ENCODE peak calls at places on chromosomes 2 and 18, in six cellular contexts. One of them, this sample, is unnamed.

GRCh38 chr2:140502951-140503630 is 1627.7 kb downstream of the LRP1B start:
- DNase-seq in heart left ventricle: no peak
- DNase-seq in RWPE1: peak; percentile 13
- DNase-seq in CD4-positive, CD25-positive, alpha-beta regulatory T cell: no peak
- DNase-seq in upper lobe of right lung: no peak
- DNase-seq in PC-3: peak; percentile 95
- DNase-seq in this sample: no peak

GRCh38 chr2:111883661-111884591 is at the start of gene ANAPC1:
- DNase-seq in CD4-positive, CD25-positive, alpha-beta regulatory T cell: peak; percentile 78
- DNase-seq in RWPE1: peak; percentile 72
- DNase-seq in upper lobe of right lung: peak; percentile 93
- DNase-seq in heart left ventricle: peak; percentile 88
- DNase-seq in PC-3: peak; percentile 81
- DNase-seq in this sample: peak; percentile 77

GRCh38 chr2:69169990-69170389 is 157.0 kb downstream of the ANTXR1 start:
- DNase-seq in heart left ventricle: no peak
- DNase-seq in PC-3: no peak
- DNase-seq in CD4-positive, CD25-positive, alpha-beta regulatory T cell: no peak
- DNase-seq in upper lobe of right lung: no peak
- DNase-seq in RWPE1: no peak
- DNase-seq in this sample: no peak

GRCh38 chr2:30204281-30204680 is 27.1 kb upstream of the LBH start:
- DNase-seq in RWPE1: no peak
- DNase-seq in upper lobe of right lung: no peak
- DNase-seq in CD4-positive, CD25-positive, alpha-beta regulatory T cell: no peak
- DNase-seq in heart left ventricle: no peak
- DNase-seq in PC-3: no peak
- DNase-seq in this sample: no peak

GRCh38 chr2:46481541-46482193 is 2.3 kb downstream of the TMEM247 start:
- DNase-seq in PC-3: peak; percentile 88
- DNase-seq in heart left ventricle: no peak
- DNase-seq in RWPE1: peak; percentile 77
- DNase-seq in CD4-positive, CD25-positive, alpha-beta regulatory T cell: no peak
- DNase-seq in upper lobe of right lung: no peak
- DNase-seq in this sample: no peak

GRCh38 chr2:118668431-118669424 is 178.7 kb downstream of the EN1 start:
- DNase-seq in PC-3: peak; percentile 91
- DNase-seq in RWPE1: peak; percentile 75
- DNase-seq in upper lobe of right lung: no peak
- DNase-seq in CD4-positive, CD25-positive, alpha-beta regulatory T cell: no peak
- DNase-seq in heart left ventricle: no peak
- DNase-seq in this sample: no peak

GRCh38 chr18:3547891-3548615 is 98.1 kb downstream of the TGIF1 start:
- DNase-seq in upper lobe of right lung: no peak
- DNase-seq in PC-3: no peak
- DNase-seq in heart left ventricle: no peak
- DNase-seq in RWPE1: no peak
- DNase-seq in CD4-positive, CD25-positive, alpha-beta regulatory T cell: no peak
- DNase-seq in this sample: no peak

GRCh38 chr2:66843856-66844255 is 408.9 kb downstream of the MEIS1 start:
- DNase-seq in PC-3: no peak
- DNase-seq in upper lobe of right lung: no peak
- DNase-seq in heart left ventricle: no peak
- DNase-seq in CD4-positive, CD25-positive, alpha-beta regulatory T cell: no peak
- DNase-seq in RWPE1: no peak
- DNase-seq in this sample: no peak

GRCh38 chr18:34649072-34649471 is 61.0 kb upstream of the DTNA start:
- DNase-seq in heart left ventricle: no peak
- DNase-seq in PC-3: no peak
- DNase-seq in upper lobe of right lung: no peak
- DNase-seq in CD4-positive, CD25-positive, alpha-beta regulatory T cell: no peak
- DNase-seq in RWPE1: no peak
- DNase-seq in this sample: no peak

GRCh38 chr18:63322908-63323634 is 3.5 kb upstream of the BCL2 start:
- DNase-seq in PC-3: peak; percentile 76
- DNase-seq in CD4-positive, CD25-positive, alpha-beta regulatory T cell: peak; percentile 42
- DNase-seq in upper lobe of right lung: no peak
- DNase-seq in heart left ventricle: peak; percentile 38
- DNase-seq in RWPE1: peak; percentile 45
- DNase-seq in this sample: peak; percentile 41

GRCh38 chr2:240296611-240297552 is 138.6 kb upstream of the GPC1 start:
- DNase-seq in heart left ventricle: peak; percentile 92
- DNase-seq in CD4-positive, CD25-positive, alpha-beta regulatory T cell: no peak
- DNase-seq in upper lobe of right lung: peak; percentile 53
- DNase-seq in PC-3: no peak
- DNase-seq in RWPE1: no peak
- DNase-seq in this sample: no peak

GRCh38 chr2:8580316-8581047 is 101.4 kb upstream of the ID2 start:
- DNase-seq in upper lobe of right lung: no peak
- DNase-seq in CD4-positive, CD25-positive, alpha-beta regulatory T cell: no peak
- DNase-seq in heart left ventricle: no peak
- DNase-seq in PC-3: no peak
- DNase-seq in RWPE1: no peak
- DNase-seq in this sample: no peak

GRCh38 chr2:99933894-99934650 is 208.3 kb downstream of the AFF3 start:
- DNase-seq in RWPE1: no peak
- DNase-seq in PC-3: no peak
- DNase-seq in heart left ventricle: no peak
- DNase-seq in CD4-positive, CD25-positive, alpha-beta regulatory T cell: no peak
- DNase-seq in upper lobe of right lung: no peak
- DNase-seq in this sample: no peak

GRCh38 chr2:141137121-141137693 is 993.6 kb downstream of the LRP1B start:
- DNase-seq in PC-3: no peak
- DNase-seq in heart left ventricle: no peak
- DNase-seq in upper lobe of right lung: no peak
- DNase-seq in RWPE1: no peak
- DNase-seq in CD4-positive, CD25-positive, alpha-beta regulatory T cell: no peak
- DNase-seq in this sample: no peak

GRCh38 chr2:127614246-127614645 is 31.7 kb upstream of the GPR17 start:
- DNase-seq in RWPE1: no peak
- DNase-seq in heart left ventricle: no peak
- DNase-seq in PC-3: no peak
- DNase-seq in upper lobe of right lung: no peak
- DNase-seq in CD4-positive, CD25-positive, alpha-beta regulatory T cell: no peak
- DNase-seq in this sample: no peak

GRCh38 chr18:3982541-3982940 is 472.6 kb downstream of the DLGAP1 start:
- DNase-seq in PC-3: no peak
- DNase-seq in CD4-positive, CD25-positive, alpha-beta regulatory T cell: no peak
- DNase-seq in RWPE1: no peak
- DNase-seq in heart left ventricle: no peak
- DNase-seq in upper lobe of right lung: no peak
- DNase-seq in this sample: no peak

GRCh38 chr2:23480991-23481797 is 96.2 kb downstream of the KLHL29 start:
- DNase-seq in PC-3: peak; percentile 63
- DNase-seq in upper lobe of right lung: peak; percentile 46
- DNase-seq in CD4-positive, CD25-positive, alpha-beta regulatory T cell: no peak
- DNase-seq in RWPE1: peak; percentile 95
- DNase-seq in heart left ventricle: no peak
- DNase-seq in this sample: no peak

GRCh38 chr2:71696381-71696780 is 243.0 kb downstream of the DYSF start:
- DNase-seq in CD4-positive, CD25-positive, alpha-beta regulatory T cell: no peak
- DNase-seq in heart left ventricle: no peak
- DNase-seq in PC-3: no peak
- DNase-seq in RWPE1: no peak
- DNase-seq in upper lobe of right lung: peak; percentile 46
- DNase-seq in this sample: no peak

GRCh38 chr18:5939801-5940667 is 44.7 kb upstream of the TMEM200C start:
- DNase-seq in PC-3: no peak
- DNase-seq in RWPE1: no peak
- DNase-seq in heart left ventricle: no peak
- DNase-seq in upper lobe of right lung: no peak
- DNase-seq in CD4-positive, CD25-positive, alpha-beta regulatory T cell: no peak
- DNase-seq in this sample: no peak

GRCh38 chr2:169828141-169828811 is 1.0 kb downstream of the UBR3 start:
- DNase-seq in heart left ventricle: peak; percentile 62
- DNase-seq in CD4-positive, CD25-positive, alpha-beta regulatory T cell: peak; percentile 29
- DNase-seq in upper lobe of right lung: no peak
- DNase-seq in PC-3: peak; percentile 63
- DNase-seq in RWPE1: peak; percentile 46
- DNase-seq in this sample: no peak

GRCh38 chr2:152555048-152555447 is 162.2 kb downstream of the PRPF40A start:
- DNase-seq in PC-3: no peak
- DNase-seq in heart left ventricle: no peak
- DNase-seq in RWPE1: no peak
- DNase-seq in upper lobe of right lung: no peak
- DNase-seq in CD4-positive, CD25-positive, alpha-beta regulatory T cell: no peak
- DNase-seq in this sample: no peak

GRCh38 chr2:186544255-186544675 is 45.6 kb upstream of the ITGAV start:
- DNase-seq in upper lobe of right lung: no peak
- DNase-seq in RWPE1: peak; percentile 86
- DNase-seq in heart left ventricle: no peak
- DNase-seq in CD4-positive, CD25-positive, alpha-beta regulatory T cell: no peak
- DNase-seq in PC-3: peak; percentile 91
- DNase-seq in this sample: no peak

GRCh38 chr2:106572541-106573148 is 85.5 kb downstream of the CD8B2 start:
- DNase-seq in CD4-positive, CD25-positive, alpha-beta regulatory T cell: no peak
- DNase-seq in heart left ventricle: no peak
- DNase-seq in RWPE1: no peak
- DNase-seq in PC-3: peak; percentile 32
- DNase-seq in upper lobe of right lung: no peak
- DNase-seq in this sample: no peak

GRCh38 chr18:78995740-78996395 is 16.2 kb downstream of the SALL3 start:
- DNase-seq in heart left ventricle: no peak
- DNase-seq in RWPE1: peak; percentile 15
- DNase-seq in upper lobe of right lung: no peak
- DNase-seq in PC-3: no peak
- DNase-seq in CD4-positive, CD25-positive, alpha-beta regulatory T cell: no peak
- DNase-seq in this sample: no peak

GRCh38 chr2:174336403-174337336 is 1.9 kb downstream of the SP9 start:
- DNase-seq in heart left ventricle: no peak
- DNase-seq in upper lobe of right lung: peak; percentile 73
- DNase-seq in PC-3: no peak
- DNase-seq in RWPE1: peak; percentile 54
- DNase-seq in CD4-positive, CD25-positive, alpha-beta regulatory T cell: no peak
- DNase-seq in this sample: no peak

GRCh38 chr2:181396575-181397062 is 60.6 kb upstream of the ITGA4 start:
- DNase-seq in CD4-positive, CD25-positive, alpha-beta regulatory T cell: no peak
- DNase-seq in PC-3: no peak
- DNase-seq in RWPE1: no peak
- DNase-seq in upper lobe of right lung: no peak
- DNase-seq in heart left ventricle: no peak
- DNase-seq in this sample: no peak
- H3K27ac ChIP-seq in CD4-positive, CD25-positive, alpha-beta regulatory T cell: no peak overlapping the region
- H3K27ac ChIP-seq in PC-3: no peak overlapping the region
- H3K27ac ChIP-seq in RWPE1: no peak overlapping the region
- H3K27ac ChIP-seq in upper lobe of right lung: no peak overlapping the region
- H3K27ac ChIP-seq in heart left ventricle: no peak overlapping the region
- H3K27ac ChIP-seq in this sample: no peak overlapping the region

DNA sequence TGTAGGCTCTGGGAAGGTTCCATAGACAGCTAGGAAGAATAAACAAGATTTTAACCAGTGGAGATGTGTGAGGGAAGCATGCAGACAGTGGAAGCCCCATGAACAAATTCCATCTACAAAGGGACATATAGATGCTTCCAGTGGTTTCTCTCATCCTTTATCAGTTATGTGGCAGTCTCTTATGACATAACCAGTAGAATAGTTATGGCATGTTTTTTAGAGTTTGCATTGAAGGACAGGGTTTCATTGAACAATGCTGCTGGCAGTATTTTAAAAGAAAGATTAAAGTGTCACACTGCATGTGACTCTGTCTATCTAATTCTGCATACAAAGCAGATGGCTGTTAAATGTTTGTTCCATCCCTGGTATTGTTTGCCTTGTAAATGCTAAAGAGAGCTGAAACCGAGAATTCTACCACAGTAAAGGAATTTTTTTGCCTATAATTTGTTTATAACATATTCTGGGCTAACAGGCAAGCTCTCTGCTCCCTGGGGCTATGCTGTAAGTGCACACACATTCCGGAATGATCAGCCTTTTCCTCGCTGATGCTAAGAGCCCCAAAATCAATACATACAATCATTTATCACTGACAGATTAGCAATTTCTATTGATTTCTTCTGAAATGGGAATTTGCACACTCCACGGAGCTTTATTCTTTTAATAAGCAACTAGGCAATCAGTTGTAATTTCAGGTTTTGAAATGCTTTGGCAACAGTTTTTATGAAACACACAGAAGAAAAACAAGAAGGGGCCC is 76.9 kb upstream of the PELI1 start:
- DNase-seq in CD4-positive, CD25-positive, alpha-beta regulatory T cell: no peak
- DNase-seq in RWPE1: no peak
- DNase-seq in PC-3: no peak
- DNase-seq in heart left ventricle: no peak
- DNase-seq in upper lobe of right lung: no peak
- DNase-seq in this sample: no peak
- H3K27ac ChIP-seq in CD4-positive, CD25-positive, alpha-beta regulatory T cell: no peak overlapping the region
- H3K27ac ChIP-seq in RWPE1: no peak overlapping the region
- H3K27ac ChIP-seq in PC-3: no peak overlapping the region
- H3K27ac ChIP-seq in heart left ventricle: no peak overlapping the region
- H3K27ac ChIP-seq in upper lobe of right lung: no peak overlapping the region
- H3K27ac ChIP-seq in this sample: no peak overlapping the region

DNA sequence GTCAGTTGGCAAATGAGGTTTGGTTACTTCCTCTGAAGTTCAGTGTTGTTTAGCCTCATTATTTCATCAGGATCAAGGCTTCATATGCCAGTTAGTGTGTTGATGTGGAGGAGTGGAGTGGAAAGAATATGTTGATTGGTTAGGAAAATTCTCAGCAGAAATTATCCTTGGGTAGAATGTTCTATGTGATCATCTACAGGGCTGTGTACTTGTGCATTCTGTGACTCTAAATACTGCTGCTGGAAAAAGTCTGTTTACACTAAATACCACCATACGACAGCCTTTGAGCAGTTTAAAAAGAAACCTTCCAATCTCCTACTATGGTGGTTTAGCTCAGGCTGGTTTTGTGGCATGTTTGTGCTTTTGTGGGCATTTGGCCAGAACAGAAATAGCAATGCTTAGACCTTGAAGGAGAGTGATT is 25.8 kb downstream of the CAB39 start:
- DNase-seq in PC-3: peak; percentile 23
- DNase-seq in RWPE1: no peak
- DNase-seq in CD4-positive, CD25-positive, alpha-beta regulatory T cell: no peak
- DNase-seq in upper lobe of right lung: no peak
- DNase-seq in heart left ventricle: no peak
- DNase-seq in this sample: no peak
- H3K27ac ChIP-seq in PC-3: peak overlapping the region; percentile 95
- H3K27ac ChIP-seq in RWPE1: no peak overlapping the region
- H3K27ac ChIP-seq in CD4-positive, CD25-positive, alpha-beta regulatory T cell: no peak overlapping the region
- H3K27ac ChIP-seq in upper lobe of right lung: peak overlapping the region; percentile 43
- H3K27ac ChIP-seq in heart left ventricle: no peak overlapping the region
- H3K27ac ChIP-seq in this sample: no peak overlapping the region

DNA sequence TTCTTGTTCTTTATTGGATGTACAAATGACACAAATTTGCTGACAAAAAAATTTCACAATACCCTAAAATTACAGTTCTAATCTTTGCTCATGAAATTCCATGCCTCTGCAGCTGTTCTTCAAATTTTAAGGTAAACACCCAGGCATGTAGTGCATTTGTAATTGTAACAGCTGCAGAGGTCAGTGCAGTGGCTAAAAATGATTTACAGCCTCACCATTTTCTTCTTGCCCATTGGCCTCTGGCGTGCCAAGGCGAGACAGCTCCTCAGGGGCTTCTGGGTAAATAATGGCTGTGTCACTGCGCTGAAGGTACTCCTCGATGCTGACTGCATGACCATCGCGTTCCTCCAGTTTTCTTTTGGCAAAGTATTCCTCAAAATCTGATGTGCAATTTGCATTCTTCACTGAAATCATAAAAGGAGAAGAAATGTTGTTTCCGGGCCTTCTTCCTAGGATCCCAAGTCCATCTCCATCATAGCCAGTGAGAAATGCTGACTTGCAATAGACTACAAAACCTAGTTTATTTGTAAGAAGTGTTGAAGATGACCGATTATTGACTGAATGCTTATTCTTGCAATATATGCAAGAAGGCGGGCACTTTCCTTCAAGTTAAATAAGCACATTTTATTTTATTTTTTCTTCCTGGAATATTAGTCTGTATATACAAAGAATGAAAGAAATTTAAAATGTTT is 115.2 kb downstream of the ZEB2 start:
- DNase-seq in CD4-positive, CD25-positive, alpha-beta regulatory T cell: no peak
- DNase-seq in RWPE1: no peak
- DNase-seq in heart left ventricle: no peak
- DNase-seq in PC-3: no peak
- DNase-seq in upper lobe of right lung: no peak
- DNase-seq in this sample: no peak
- H3K27ac ChIP-seq in CD4-positive, CD25-positive, alpha-beta regulatory T cell: no peak overlapping the region
- H3K27ac ChIP-seq in RWPE1: no peak overlapping the region
- H3K27ac ChIP-seq in heart left ventricle: peak overlapping the region; percentile 41
- H3K27ac ChIP-seq in PC-3: no peak overlapping the region
- H3K27ac ChIP-seq in upper lobe of right lung: no peak overlapping the region
- H3K27ac ChIP-seq in this sample: no peak overlapping the region

This sample was measured in CD4-positive, alpha-beta T cell.